ENCODE peak calls at places on chromosomes 5 and 9, in five cellular contexts. X is lung, B is HFFc6, W is PC-3, D is WTC11. E is an unnamed sample.

GRCh38 chr5:169106906-169107305 is 194.0 kb downstream of the SLIT3 start:
- DNase-seq in W (no peak), X (no peak), D (no peak), B (no peak), E (peak)

GRCh38 chr9:83721509-83721908 is 13.8 kb upstream of the UBQLN1 start:
- DNase-seq in X (no peak), W (no peak), B (no peak), D (no peak), E (no peak)

GRCh38 chr5:178419196-178419595 is 171.0 kb downstream of the COL23A1 start:
- DNase-seq in B (no peak), X (no peak), W (no peak), D (no peak), E (no peak)

GRCh38 chr5:39283231-39283818 is 64.0 kb upstream of the FYB1 start:
- DNase-seq in B (peak), D (peak), W (peak), X (peak), E (no peak)

GRCh38 chr5:160269017-160269416 is 39.7 kb downstream of the FABP6 start:
- DNase-seq in W (no peak), X (peak), B (peak), D (no peak), E (no peak)

GRCh38 chr9:131496844-131497425 is 5.8 kb upstream of the POMT1 start:
- DNase-seq in X (no peak), B (no peak), W (no peak), D (no peak), E (no peak)

GRCh38 chr5:45454114-45454513 is 242.1 kb downstream of the HCN1 start:
- DNase-seq in B (no peak), X (no peak), D (peak), W (peak), E (no peak)

GRCh38 chr9:91197232-91198181 is 164.2 kb downstream of the AUH start:
- DNase-seq in D (no peak), W (peak), B (peak), X (peak), E (no peak)

GRCh38 chr9:132042324-132042723 is 37.3 kb downstream of the MED27 start:
- DNase-seq in B (peak), X (no peak), W (peak), D (no peak), E (no peak)

GRCh38 chr9:122642226-122642625 is 15.2 kb downstream of the OR1B1 start:
- DNase-seq in W (peak), B (no peak), D (peak), X (no peak), E (no peak)

GRCh38 chr5:120630550-120630949 is 166.4 kb downstream of the PRR16 start:
- DNase-seq in X (no peak), B (no peak), W (no peak), D (no peak), E (no peak)

GRCh38 chr5:132203916-132204315 is 23.7 kb downstream of the P4HA2 start:
- DNase-seq in X (no peak), W (no peak), D (no peak), B (no peak), E (no peak)

GRCh38 chr5:115267617-115268016 is 4.9 kb upstream of the PGGT1B start:
- DNase-seq in B (peak), X (no peak), W (peak), D (no peak), E (no peak)

GRCh38 chr5:125047871-125048270 is 301.4 kb upstream of the ZNF608 start:
- DNase-seq in X (no peak), D (no peak), W (no peak), B (no peak), E (no peak)

GRCh38 chr9:121672213-121672612 is 20.8 kb downstream of the DAB2IP start:
- DNase-seq in B (no peak), W (no peak), D (no peak), X (no peak), E (no peak)

GRCh38 chr9:83639266-83639665 is 16.3 kb downstream of the IDNK start:
- DNase-seq in W (no peak), X (no peak), D (no peak), B (no peak), E (no peak)

GRCh38 chr5:10331341-10331796 is 22.1 kb upstream of the MARCHF6 start:
- DNase-seq in W (peak), B (no peak), D (no peak), X (peak), E (no peak)

GRCh38 chr9:36716496-36716895 is 143.8 kb downstream of the MELK start:
- DNase-seq in B (no peak), X (no peak), D (no peak), W (no peak), E (no peak)

GRCh38 chr9:106324071-106324470 is 538.9 kb upstream of the ZNF462 start:
- DNase-seq in B (no peak), D (no peak), X (no peak), W (no peak), E (no peak)

GRCh38 chr5:179376701-179377420 is 31.6 kb upstream of the ADAMTS2 start:
- DNase-seq in W (no peak), X (no peak), B (no peak), D (no peak), E (no peak)

GRCh38 chr5:178624626-178625546 is 2.0 kb downstream of the CLK4 start:
- DNase-seq in B (peak), D (no peak), X (no peak), W (peak), E (no peak)

GRCh38 chr5:39214912-39215709 is 4.3 kb downstream of the FYB1 start:
- DNase-seq in D (no peak), W (no peak), X (no peak), B (no peak), E (no peak)

GRCh38 chr5:59285300-59286017 is 608.1 kb downstream of the PDE4D start:
- DNase-seq in W (no peak), D (no peak), B (no peak), X (no peak), E (no peak)

GRCh38 chr5:1910861-1911772 is 28.4 kb upstream of the IRX4 start:
- DNase-seq in X (no peak), B (no peak), D (no peak), W (no peak), E (no peak)

GRCh38 chr9:4850611-4851010 is 57.9 kb downstream of the RCL1 start:
- DNase-seq in D (no peak), B (no peak), X (no peak), W (no peak), E (no peak)

GRCh38 chr5:159018855-159019254 is 80.9 kb downstream of the EBF1 start:
- DNase-seq in D (no peak), B (no peak), W (no peak), X (no peak), E (no peak)

GRCh38 chr5:59124983-59125960 is 542.4 kb downstream of the RAB3C start:
- DNase-seq in W (no peak), X (no peak), D (peak), B (no peak), E (peak)

GRCh38 chr9:137970686-137971476 is 93.3 kb downstream of the CACNA1B start:
- DNase-seq in B (no peak), D (no peak), X (no peak), W (no peak), E (no peak)

GRCh38 chr5:175749591-175749990 is 91.7 kb downstream of the HRH2 start:
- DNase-seq in D (no peak), B (no peak), X (no peak), W (no peak), E (no peak)

GRCh38 chr9:93263334-93264229 is 79.6 kb downstream of the WNK2 start:
- DNase-seq in B (no peak), D (no peak), X (no peak), W (no peak), E (no peak)

GRCh38 chr9:95305770-95306492 is 11.6 kb downstream of the FANCC start:
- DNase-seq in X (no peak), W (peak), D (no peak), B (no peak), E (no peak)

GRCh38 chr5:10695055-10695649 is 65.9 kb downstream of the DAP start:
- DNase-seq in X (peak), D (peak), B (peak), W (peak), E (peak)

DNA sequence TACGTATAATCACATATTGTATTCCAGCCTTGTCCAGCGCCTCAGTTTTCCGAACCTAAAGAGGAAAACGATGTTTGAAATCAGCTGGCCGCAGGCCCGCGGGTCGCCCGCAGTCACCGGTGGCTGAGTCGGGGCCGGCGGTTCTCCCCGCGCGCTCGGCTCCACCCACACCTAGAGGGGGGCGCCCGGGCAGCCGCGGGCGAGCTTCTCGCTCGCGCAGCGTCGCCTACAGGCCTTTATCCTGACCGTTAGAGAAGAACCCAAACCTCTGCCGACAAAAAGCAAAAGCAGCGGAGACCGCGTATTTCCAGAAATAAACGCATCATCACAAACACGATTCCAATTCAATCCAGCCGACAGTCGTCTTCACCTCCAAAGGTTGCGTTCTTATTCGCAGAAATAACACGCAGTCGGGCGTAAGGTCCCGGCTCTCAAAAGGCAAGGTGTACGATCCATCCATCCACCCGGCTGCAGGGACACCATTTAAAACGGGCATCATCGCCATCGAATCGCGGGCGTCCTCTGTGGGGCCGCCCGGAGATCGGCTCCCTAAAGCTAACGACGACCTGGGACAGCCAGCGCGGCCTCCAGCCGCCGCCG is 680 bp upstream of the NIPBL start:
- DNase-seq in W (peak), D (peak), B (peak), X (peak), E (peak)
- TF ChIP-seq CTCF in W (peak), D (no peak), B (peak), X (peak), E (no peak)

GRCh38 chr5:154723740-154724505 is 31.3 kb upstream of the LARP1 start:
- DNase-seq in D (no peak), X (no peak), B (peak), W (no peak), E (no peak)
- TF ChIP-seq CTCF in D (no peak), X (no peak), B (no peak), W (no peak), E (no peak)

DNA sequence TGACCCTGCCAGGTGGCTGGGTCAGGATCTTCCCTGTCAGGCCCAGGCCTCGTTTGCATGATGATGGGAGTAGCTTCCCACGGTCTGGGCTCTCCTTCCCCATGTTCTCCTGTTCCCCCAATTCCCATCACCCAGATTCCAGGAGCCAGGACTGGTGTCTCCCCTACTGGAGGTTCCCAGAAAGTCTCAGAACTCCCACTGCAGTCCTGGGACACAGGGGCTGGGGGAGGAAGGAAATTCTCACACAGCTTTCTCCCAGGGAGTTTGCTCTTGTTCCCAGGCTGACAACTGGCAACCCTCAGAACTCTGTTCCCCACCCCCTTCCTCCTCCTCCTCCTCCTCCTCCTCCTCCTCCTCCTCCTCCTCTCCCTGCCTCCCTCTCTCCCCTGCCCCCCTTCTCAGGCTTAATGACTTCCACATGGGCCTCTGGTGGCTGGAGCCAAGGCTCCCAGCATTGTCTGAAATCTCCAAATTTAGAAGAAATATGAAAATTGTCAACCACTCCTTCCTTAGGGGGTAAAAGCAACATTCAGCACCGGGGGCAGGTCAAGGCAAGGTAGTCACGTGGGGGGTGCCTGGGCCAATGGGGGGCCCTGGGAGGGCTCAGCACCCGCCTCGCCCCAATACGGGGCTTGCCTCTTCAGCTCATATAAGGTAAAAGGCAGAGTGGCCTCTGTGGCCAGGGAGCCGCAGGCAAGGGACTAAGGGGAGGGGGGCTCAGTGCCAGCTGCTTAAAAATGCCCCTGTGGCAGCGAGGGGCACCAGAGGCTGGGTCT is 27.3 kb upstream of the IL17B start:
- DNase-seq in W (no peak), X (no peak), D (peak), B (peak), E (no peak)
- TF ChIP-seq CTCF in W (no peak), X (no peak), D (no peak), B (no peak), E (no peak)

DNA sequence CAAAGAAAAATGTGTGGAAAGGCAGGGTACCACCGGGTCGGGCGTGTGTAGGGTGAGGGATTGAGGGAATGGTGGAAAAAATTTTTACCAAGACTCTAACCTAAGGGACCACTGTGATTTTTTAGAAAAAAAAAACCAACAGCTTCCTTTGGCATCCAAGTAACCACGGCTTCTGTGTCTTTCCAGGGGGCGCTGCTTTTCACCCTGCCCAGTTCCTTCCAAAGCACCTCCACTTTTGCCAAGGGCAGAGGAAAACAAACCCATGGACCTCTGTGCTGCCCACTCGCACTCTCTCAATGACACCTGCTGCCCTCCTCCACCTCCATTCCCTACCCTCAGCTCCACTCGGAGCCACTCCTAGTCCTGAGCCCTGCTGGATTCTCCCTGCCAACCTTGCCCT is 381.0 kb downstream of the ENC1 start:
- DNase-seq in X (no peak), D (peak), W (no peak), B (no peak), E (no peak)
- TF ChIP-seq CTCF in X (no peak), D (no peak), W (no peak), B (peak), E (no peak)

DNA sequence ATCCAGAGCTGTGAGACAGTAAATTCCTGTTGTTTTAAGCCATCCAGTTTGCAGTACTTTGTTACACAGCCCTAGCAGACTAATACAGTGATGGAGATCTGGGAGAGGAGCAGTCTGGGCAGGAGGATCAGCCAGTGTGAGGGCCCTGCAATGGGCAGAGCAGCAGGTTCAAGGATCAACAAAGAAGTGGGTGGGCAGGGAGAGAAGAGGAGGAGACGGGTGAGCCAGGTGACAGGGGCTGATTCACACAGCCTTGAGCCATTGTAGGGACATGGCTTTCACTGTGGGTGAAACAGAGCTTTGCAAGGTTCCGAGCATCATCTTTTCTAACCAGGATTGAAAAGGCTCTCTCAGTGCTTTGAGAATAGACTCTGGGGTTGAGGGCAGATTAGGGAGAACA is 88.2 kb upstream of the MVB12B start:
- DNase-seq in B (no peak), D (no peak), X (no peak), W (no peak), E (no peak)
- TF ChIP-seq CTCF in B (no peak), D (no peak), X (no peak), W (no peak), E (no peak)

DNA sequence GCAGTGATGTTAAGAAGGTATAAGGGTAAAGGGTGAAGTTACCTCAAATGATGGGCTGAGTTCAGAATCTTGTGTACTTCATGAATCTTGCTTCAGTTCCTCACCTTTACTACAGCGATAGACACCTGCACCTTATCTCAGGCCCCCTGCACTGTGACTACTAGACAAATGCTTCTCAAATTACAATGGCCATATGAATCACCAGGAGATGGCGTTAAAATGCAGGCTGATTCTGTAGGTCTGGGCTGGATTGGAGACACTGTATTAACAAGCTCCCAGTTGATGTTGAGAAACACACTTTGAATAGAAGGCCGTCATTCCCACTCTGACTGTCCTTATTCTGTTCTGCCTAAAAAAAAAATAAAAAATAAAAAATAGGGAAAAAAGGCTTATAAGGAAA is 29.8 kb downstream of the TARS1 start:
- DNase-seq in D (no peak), B (peak), W (peak), X (no peak), E (no peak)
- TF ChIP-seq CTCF in D (no peak), B (peak), W (peak), X (no peak), E (no peak)

GRCh38 chr5:139577689-139578347 is 16.7 kb downstream of the UBE2D2 start:
- DNase-seq in W (no peak), X (no peak), B (no peak), D (no peak), E (no peak)

GRCh38 chr5:139575313-139575646 is 14.1 kb downstream of the UBE2D2 start:
- DNase-seq in B (no peak), X (no peak), W (no peak), D (no peak), E (no peak)

GRCh38 chr5:139575751-139576150 is 14.6 kb downstream of the UBE2D2 start:
- DNase-seq in X (no peak), W (no peak), D (no peak), B (no peak), E (no peak)

GRCh38 chr5:139571966-139572365 is 10.8 kb downstream of the UBE2D2 start:
- DNase-seq in W (no peak), B (no peak), X (no peak), D (no peak), E (no peak)

DNA sequence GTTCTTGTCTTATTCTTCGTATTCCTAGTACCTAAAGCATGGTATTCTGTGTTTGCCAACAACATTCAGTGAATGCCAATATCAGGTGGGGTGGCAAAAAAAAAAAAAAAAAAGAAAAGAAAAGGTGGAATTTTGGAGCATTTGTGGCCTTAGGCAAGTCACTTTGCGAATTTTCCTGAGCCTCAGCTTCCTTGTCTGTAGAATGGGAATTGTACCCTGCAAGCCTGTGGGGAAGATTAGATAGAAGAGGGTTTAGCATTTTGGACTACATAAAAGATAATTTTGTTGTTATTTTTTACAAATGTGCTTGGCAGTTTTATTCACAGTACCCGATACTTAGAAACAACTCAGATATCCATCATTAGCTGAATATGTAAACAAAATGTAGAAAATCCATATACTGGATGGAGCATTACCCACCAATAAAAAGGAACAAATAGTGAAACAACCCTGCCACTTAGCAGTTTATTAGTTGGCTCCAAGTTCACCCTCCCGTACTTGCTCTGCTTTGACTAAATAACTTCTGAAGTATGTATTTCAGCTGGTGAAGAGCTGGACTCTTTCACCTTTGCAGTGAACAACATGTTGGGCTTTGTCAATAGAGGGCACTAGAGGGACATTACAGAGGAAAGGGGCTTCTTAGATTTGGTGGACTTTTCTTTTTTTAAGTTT is 13.6 kb downstream of the UBE2D2 start:
- DNase-seq in W (peak), X (no peak), B (peak), D (no peak), E (no peak)
- TF ChIP-seq CTCF in W (peak), X (no peak), B (peak), D (no peak), E (peak)

GRCh38 chr9:127805620-127806019 is 2.9 kb downstream of the FPGS start:
- DNase-seq in X (no peak), B (no peak), D (peak), W (no peak), E (peak)
- TF ChIP-seq CTCF in X (no peak), B (peak), D (no peak), W (peak), E (peak)

GRCh38 chr5:123014689-123015088 is 21.8 kb downstream of the PPIC start:
- DNase-seq in B (no peak), W (no peak), D (no peak), X (no peak), E (no peak)
- TF ChIP-seq CTCF in B (no peak), W (no peak), D (no peak), X (no peak), E (no peak)

E was measured in glutamatergic neuron.